ENCODE peak calls at places on chromosomes 4 and X, in eight cellular contexts. One of them, this sample, is unnamed.

GRCh38 chr4:103092245-103092644 is 7.4 kb downstream of the BDH2 start:
- DNase-seq in uterus: no peak
- DNase-seq in activated naive CD8-positive, alpha-beta T cell treated with anti-CD3 and anti-CD28 coated beads, Interleukin-2, amount 50 U/mL, for 24 hours: no peak
- DNase-seq in NCI-H1105 treated with DMSO at 0.1 percent for 48 hours: no peak
- DNase-seq in GM19239: no peak
- DNase-seq in iris pigment epithelial cell: peak; percentile 12
- DNase-seq in trophoblast cell: no peak
- DNase-seq in endothelial cell: no peak
- DNase-seq in this sample: no peak

GRCh38 chrX:134171661-134172587 is 65.1 kb upstream of the CCDC160 start:
- DNase-seq in uterus: no peak
- DNase-seq in iris pigment epithelial cell: peak; percentile 9
- DNase-seq in GM19239: no peak
- DNase-seq in activated naive CD8-positive, alpha-beta T cell treated with anti-CD3 and anti-CD28 coated beads, Interleukin-2, amount 50 U/mL, for 24 hours: peak; percentile 54
- DNase-seq in endothelial cell: peak; percentile 27
- DNase-seq in trophoblast cell: peak; percentile 10
- DNase-seq in NCI-H1105 treated with DMSO at 0.1 percent for 48 hours: no peak
- DNase-seq in this sample: no peak

GRCh38 chr4:30429813-30430466 is 290.2 kb upstream of the PCDH7 start:
- DNase-seq in activated naive CD8-positive, alpha-beta T cell treated with anti-CD3 and anti-CD28 coated beads, Interleukin-2, amount 50 U/mL, for 24 hours: no peak
- DNase-seq in iris pigment epithelial cell: peak; percentile 74
- DNase-seq in endothelial cell: no peak
- DNase-seq in trophoblast cell: no peak
- DNase-seq in uterus: no peak
- DNase-seq in GM19239: no peak
- DNase-seq in NCI-H1105 treated with DMSO at 0.1 percent for 48 hours: no peak
- DNase-seq in this sample: no peak

GRCh38 chr4:148116264-148116663 is 325.9 kb downstream of the NR3C2 start:
- DNase-seq in uterus: no peak
- DNase-seq in iris pigment epithelial cell: peak; percentile 87
- DNase-seq in NCI-H1105 treated with DMSO at 0.1 percent for 48 hours: peak; percentile 38
- DNase-seq in activated naive CD8-positive, alpha-beta T cell treated with anti-CD3 and anti-CD28 coated beads, Interleukin-2, amount 50 U/mL, for 24 hours: no peak
- DNase-seq in GM19239: no peak
- DNase-seq in endothelial cell: no peak
- DNase-seq in trophoblast cell: peak; percentile 34
- DNase-seq in this sample: no peak

GRCh38 chr4:24837296-24837695 is 41.9 kb downstream of the SOD3 start:
- DNase-seq in GM19239: no peak
- DNase-seq in iris pigment epithelial cell: no peak
- DNase-seq in uterus: no peak
- DNase-seq in trophoblast cell: no peak
- DNase-seq in activated naive CD8-positive, alpha-beta T cell treated with anti-CD3 and anti-CD28 coated beads, Interleukin-2, amount 50 U/mL, for 24 hours: no peak
- DNase-seq in NCI-H1105 treated with DMSO at 0.1 percent for 48 hours: no peak
- DNase-seq in endothelial cell: no peak
- DNase-seq in this sample: no peak

GRCh38 chrX:50988649-50989048 is 78.1 kb downstream of the BMP15 start:
- DNase-seq in NCI-H1105 treated with DMSO at 0.1 percent for 48 hours: peak; percentile 0
- DNase-seq in uterus: no peak
- DNase-seq in endothelial cell: peak; percentile 25
- DNase-seq in iris pigment epithelial cell: peak; percentile 41
- DNase-seq in GM19239: no peak
- DNase-seq in trophoblast cell: peak; percentile 54
- DNase-seq in activated naive CD8-positive, alpha-beta T cell treated with anti-CD3 and anti-CD28 coated beads, Interleukin-2, amount 50 U/mL, for 24 hours: peak; percentile 1
- DNase-seq in this sample: no peak

GRCh38 chrX:74505437-74505836 is 84.1 kb downstream of the SLC16A2 start:
- DNase-seq in uterus: no peak
- DNase-seq in trophoblast cell: no peak
- DNase-seq in iris pigment epithelial cell: no peak
- DNase-seq in endothelial cell: no peak
- DNase-seq in activated naive CD8-positive, alpha-beta T cell treated with anti-CD3 and anti-CD28 coated beads, Interleukin-2, amount 50 U/mL, for 24 hours: no peak
- DNase-seq in NCI-H1105 treated with DMSO at 0.1 percent for 48 hours: peak; percentile 2
- DNase-seq in GM19239: no peak
- DNase-seq in this sample: no peak

GRCh38 chrX:153400146-153401132 is 711 bp downstream of the PNMA6E start:
- DNase-seq in activated naive CD8-positive, alpha-beta T cell treated with anti-CD3 and anti-CD28 coated beads, Interleukin-2, amount 50 U/mL, for 24 hours: peak; percentile 66
- DNase-seq in iris pigment epithelial cell: peak; percentile 11
- DNase-seq in uterus: no peak
- DNase-seq in trophoblast cell: peak; percentile 36
- DNase-seq in NCI-H1105 treated with DMSO at 0.1 percent for 48 hours: no peak
- DNase-seq in endothelial cell: peak; percentile 66
- DNase-seq in GM19239: peak; percentile 80
- DNase-seq in this sample: peak; percentile 72

GRCh38 chr4:47913858-47914218 is 545 bp downstream of the NFXL1 start:
- DNase-seq in NCI-H1105 treated with DMSO at 0.1 percent for 48 hours: peak; percentile 30
- DNase-seq in iris pigment epithelial cell: peak; percentile 9
- DNase-seq in uterus: peak; percentile 49
- DNase-seq in trophoblast cell: peak; percentile 66
- DNase-seq in GM19239: peak; percentile 2
- DNase-seq in activated naive CD8-positive, alpha-beta T cell treated with anti-CD3 and anti-CD28 coated beads, Interleukin-2, amount 50 U/mL, for 24 hours: peak; percentile 38
- DNase-seq in endothelial cell: peak; percentile 49
- DNase-seq in this sample: peak; percentile 22

GRCh38 chrX:38803609-38804480 is 2.6 kb downstream of the MID1IP1 start:
- DNase-seq in GM19239: peak; percentile 10
- DNase-seq in endothelial cell: peak; percentile 76
- DNase-seq in uterus: peak; percentile 77
- DNase-seq in trophoblast cell: peak; percentile 70
- DNase-seq in iris pigment epithelial cell: peak; percentile 54
- DNase-seq in activated naive CD8-positive, alpha-beta T cell treated with anti-CD3 and anti-CD28 coated beads, Interleukin-2, amount 50 U/mL, for 24 hours: peak; percentile 79
- DNase-seq in NCI-H1105 treated with DMSO at 0.1 percent for 48 hours: peak; percentile 80
- DNase-seq in this sample: peak; percentile 51

GRCh38 chr4:174505012-174505411 is 17.3 kb downstream of the HPGD start:
- DNase-seq in uterus: no peak
- DNase-seq in GM19239: no peak
- DNase-seq in trophoblast cell: no peak
- DNase-seq in endothelial cell: no peak
- DNase-seq in activated naive CD8-positive, alpha-beta T cell treated with anti-CD3 and anti-CD28 coated beads, Interleukin-2, amount 50 U/mL, for 24 hours: no peak
- DNase-seq in iris pigment epithelial cell: no peak
- DNase-seq in NCI-H1105 treated with DMSO at 0.1 percent for 48 hours: no peak
- DNase-seq in this sample: no peak

GRCh38 chr4:42458686-42459085 is 61.4 kb downstream of the SHISA3 start:
- DNase-seq in GM19239: no peak
- DNase-seq in NCI-H1105 treated with DMSO at 0.1 percent for 48 hours: no peak
- DNase-seq in endothelial cell: no peak
- DNase-seq in activated naive CD8-positive, alpha-beta T cell treated with anti-CD3 and anti-CD28 coated beads, Interleukin-2, amount 50 U/mL, for 24 hours: no peak
- DNase-seq in iris pigment epithelial cell: no peak
- DNase-seq in trophoblast cell: no peak
- DNase-seq in uterus: no peak
- DNase-seq in this sample: no peak

This sample was measured in GM12892.